ENCODE peak calls at places on chromosomes 4 and X, in seven cellular contexts. I is OCI-M1; T is right cardiac atrium; V is breast epithelium; X is stimulated activated CD8-positive, alpha-beta memory T cell treated with anti-CD3 and anti-CD28 coated beads, Interleukin-4, amount 100 ng/mL, for 24 hours; D is glutamatergic neuron; B is EL. L is an unnamed sample.

GRCh38 chr4:105613326-105613725 is 60.9 kb downstream of the ARHGEF38 start:
- DNase-seq in I (no peak), T (no peak), V (peak), X (no peak), D (no peak), B (no peak), L (no peak)

GRCh38 chr4:76342191-76342590 is 35.7 kb downstream of the STBD1 start:
- DNase-seq in I (no peak), T (no peak), V (no peak), X (no peak), D (no peak), B (no peak), L (peak)

GRCh38 chr4:70754470-70754869 is 32.7 kb downstream of the RUFY3 start:
- DNase-seq in I (no peak), T (no peak), V (no peak), X (no peak), D (no peak), B (no peak), L (no peak)

GRCh38 chr4:183469936-183470335 is 25.5 kb downstream of the CDKN2AIP start:
- DNase-seq in I (no peak), T (no peak), V (no peak), X (no peak), D (no peak), B (no peak), L (no peak)

GRCh38 chrX:12910851-12911461 is 4.5 kb downstream of the TLR8 start:
- DNase-seq in I (no peak), T (no peak), V (no peak), X (no peak), D (no peak), B (no peak), L (no peak)

GRCh38 chrX:129360175-129360574 is 163.1 kb downstream of the SMARCA1 start:
- DNase-seq in I (peak), T (no peak), V (no peak), X (peak), D (peak), B (peak), L (peak)

GRCh38 chrX:110341189-110342035 is 17.2 kb upstream of the RTL9 start:
- DNase-seq in I (peak), T (no peak), V (no peak), X (no peak), D (no peak), B (peak), L (peak)

GRCh38 chr4:95267081-95267480 is 281.7 kb downstream of the UNC5C start:
- DNase-seq in I (no peak), T (no peak), V (no peak), X (no peak), D (no peak), B (peak), L (peak)

GRCh38 chr4:121156822-121157769 is 7.0 kb downstream of the TNIP3 start:
- DNase-seq in I (no peak), T (peak), V (no peak), X (no peak), D (peak), B (peak), L (peak)

GRCh38 chr4:121791481-121791880 is 9.6 kb upstream of the EXOSC9 start:
- DNase-seq in I (no peak), T (no peak), V (no peak), X (no peak), D (no peak), B (peak), L (no peak)

GRCh38 chr4:53854991-53855885 is 209.2 kb downstream of the CHIC2 start:
- DNase-seq in I (peak), T (no peak), V (no peak), X (no peak), D (no peak), B (peak), L (no peak)

GRCh38 chrX:24148118-24148517 is 1.4 kb upstream of the ZFX start:
- DNase-seq in I (peak), T (no peak), V (no peak), X (no peak), D (no peak), B (no peak), L (no peak)

GRCh38 chr4:87005690-87006461 is 71.1 kb downstream of the AFF1 start:
- DNase-seq in I (peak), T (no peak), V (no peak), X (peak), D (no peak), B (no peak), L (no peak)

GRCh38 chrX:108415891-108416290 is 22.3 kb downstream of the COL4A6 start:
- DNase-seq in I (no peak), T (no peak), V (no peak), X (no peak), D (no peak), B (no peak), L (no peak)

GRCh38 chr4:120228086-120228485 is 161.4 kb upstream of the MAD2L1 start:
- DNase-seq in I (peak), T (no peak), V (no peak), X (no peak), D (no peak), B (no peak), L (no peak)